ENCODE peak calls at places on chromosomes 1 and 21, in nine cellular contexts. A, M, Y, Z, L, P, E, J and V are unnamed samples.

GRCh38 chr1:205286335-205286950 is 35.1 kb downstream of the NUAK2 start:
- DNase-seq in P (peak), J (no peak), E (no peak), Y (peak), M (peak), L (no peak), Z (peak), A (no peak), V (no peak)

GRCh38 chr21:38159355-38159754 is 97.4 kb upstream of the KCNJ15 start:
- DNase-seq in M (peak), A (peak), L (no peak), P (peak), J (peak), E (peak), Y (peak), Z (peak), V (peak)

GRCh38 chr1:67327864-67328263 is 20.2 kb downstream of the IL12RB2 start:
- DNase-seq in P (no peak), Z (no peak), L (no peak), A (no peak), E (no peak), M (no peak), J (no peak), Y (no peak), V (no peak)

GRCh38 chr1:109978761-109979488 is 5.6 kb upstream of the AHCYL1 start:
- DNase-seq in J (no peak), L (no peak), Y (no peak), M (no peak), P (no peak), A (no peak), E (no peak), Z (no peak), V (no peak)

GRCh38 chr1:43358121-43358745 is 548 bp upstream of the CDC20 start:
- DNase-seq in L (peak), A (no peak), Z (peak), J (no peak), Y (peak), E (peak), P (no peak), M (peak), V (peak)

GRCh38 chr1:199113265-199113869 is 474.5 kb downstream of the PTPRC start:
- DNase-seq in Z (peak), Y (peak), P (peak), M (peak), E (peak), J (no peak), L (no peak), A (peak), V (peak)

GRCh38 chr1:4344065-4344753 is 310.2 kb upstream of the AJAP1 start:
- DNase-seq in L (no peak), A (no peak), E (no peak), J (no peak), Z (peak), Y (no peak), M (peak), P (no peak), V (no peak)

GRCh38 chr1:214753236-214753852 is 150.3 kb downstream of the CENPF start:
- DNase-seq in J (no peak), A (no peak), P (no peak), E (no peak), L (no peak), M (no peak), Y (no peak), Z (no peak), V (no peak)

GRCh38 chr1:206674745-206675175 is 9.9 kb upstream of the MAPKAPK2 start:
- DNase-seq in M (peak), P (peak), J (peak), E (no peak), Y (no peak), L (peak), Z (peak), A (no peak), V (no peak)

GRCh38 chr1:24908591-24909259 is 21.4 kb downstream of the RUNX3 start:
- DNase-seq in M (no peak), L (no peak), Z (no peak), J (no peak), A (no peak), P (no peak), E (no peak), Y (no peak), V (no peak)

GRCh38 chr1:51634618-51635017 is 17.7 kb downstream of the OSBPL9 start:
- DNase-seq in Y (no peak), Z (no peak), E (no peak), L (no peak), P (no peak), J (no peak), A (no peak), M (no peak), V (no peak)

GRCh38 chr1:180585994-180586359 is 27.2 kb downstream of the OVAAL start:
- DNase-seq in Y (no peak), Z (no peak), J (no peak), L (no peak), P (no peak), A (no peak), M (no peak), E (no peak), V (no peak)